ENCODE peak calls at places on chromosomes 2 and 18, in five cellular contexts. One of them, this sample, is unnamed.

GRCh38 chr2:113156278-113157107 is 17.3 kb upstream of the PSD4 start:
- ATAC-seq in activated CD8-positive, alpha-beta T cell treated with anti-CD3 and anti-CD28 coated beads for 36 hours: no peak
- ATAC-seq in CD4-positive, CD25-positive, alpha-beta regulatory T cell: no peak
- ATAC-seq in SK-N-SH treated with all-trans-retinoic acid at 6 μM for 48 hours: no peak
- ATAC-seq in natural killer cell: no peak
- ATAC-seq in this sample: no peak

GRCh38 chr2:47403829-47404228 is 873 bp downstream of the MSH2 start:
- ATAC-seq in SK-N-SH treated with all-trans-retinoic acid at 6 μM for 48 hours: peak; percentile 48
- ATAC-seq in activated CD8-positive, alpha-beta T cell treated with anti-CD3 and anti-CD28 coated beads for 36 hours: no peak
- ATAC-seq in CD4-positive, CD25-positive, alpha-beta regulatory T cell: no peak
- ATAC-seq in natural killer cell: no peak
- ATAC-seq in this sample: no peak

GRCh38 chr2:208319403-208319802 is 53.3 kb downstream of the PIKFYVE start:
- ATAC-seq in SK-N-SH treated with all-trans-retinoic acid at 6 μM for 48 hours: no peak
- ATAC-seq in activated CD8-positive, alpha-beta T cell treated with anti-CD3 and anti-CD28 coated beads for 36 hours: no peak
- ATAC-seq in natural killer cell: no peak
- ATAC-seq in CD4-positive, CD25-positive, alpha-beta regulatory T cell: no peak
- ATAC-seq in this sample: no peak

GRCh38 chr2:156672569-156673270 is 236.5 kb downstream of the GPD2 start:
- ATAC-seq in CD4-positive, CD25-positive, alpha-beta regulatory T cell: no peak
- ATAC-seq in natural killer cell: no peak
- ATAC-seq in SK-N-SH treated with all-trans-retinoic acid at 6 μM for 48 hours: no peak
- ATAC-seq in activated CD8-positive, alpha-beta T cell treated with anti-CD3 and anti-CD28 coated beads for 36 hours: no peak
- ATAC-seq in this sample: no peak

GRCh38 chr2:144201126-144201525 is 318.8 kb downstream of the ZEB2 start:
- ATAC-seq in SK-N-SH treated with all-trans-retinoic acid at 6 μM for 48 hours: no peak
- ATAC-seq in natural killer cell: no peak
- ATAC-seq in activated CD8-positive, alpha-beta T cell treated with anti-CD3 and anti-CD28 coated beads for 36 hours: peak; percentile 45
- ATAC-seq in CD4-positive, CD25-positive, alpha-beta regulatory T cell: no peak
- ATAC-seq in this sample: no peak

GRCh38 chr18:75478996-75479870 is 51.7 kb upstream of the SMIM21 start:
- ATAC-seq in natural killer cell: no peak
- ATAC-seq in SK-N-SH treated with all-trans-retinoic acid at 6 μM for 48 hours: peak; percentile 94
- ATAC-seq in CD4-positive, CD25-positive, alpha-beta regulatory T cell: no peak
- ATAC-seq in activated CD8-positive, alpha-beta T cell treated with anti-CD3 and anti-CD28 coated beads for 36 hours: peak; percentile 62
- ATAC-seq in this sample: peak; percentile 51

GRCh38 chr18:13580351-13580750 is 146.0 kb downstream of the FAM210A start:
- ATAC-seq in natural killer cell: no peak
- ATAC-seq in CD4-positive, CD25-positive, alpha-beta regulatory T cell: no peak
- ATAC-seq in SK-N-SH treated with all-trans-retinoic acid at 6 μM for 48 hours: no peak
- ATAC-seq in activated CD8-positive, alpha-beta T cell treated with anti-CD3 and anti-CD28 coated beads for 36 hours: peak; percentile 43
- ATAC-seq in this sample: no peak

GRCh38 chr2:172821370-172822338 is 86.0 kb downstream of the RAPGEF4 start:
- ATAC-seq in activated CD8-positive, alpha-beta T cell treated with anti-CD3 and anti-CD28 coated beads for 36 hours: no peak
- ATAC-seq in natural killer cell: no peak
- ATAC-seq in SK-N-SH treated with all-trans-retinoic acid at 6 μM for 48 hours: no peak
- ATAC-seq in CD4-positive, CD25-positive, alpha-beta regulatory T cell: no peak
- ATAC-seq in this sample: peak; percentile 36

GRCh38 chr2:171432969-171433762 is 624 bp downstream of the METTL8 start:
- ATAC-seq in CD4-positive, CD25-positive, alpha-beta regulatory T cell: no peak
- ATAC-seq in activated CD8-positive, alpha-beta T cell treated with anti-CD3 and anti-CD28 coated beads for 36 hours: peak; percentile 14
- ATAC-seq in SK-N-SH treated with all-trans-retinoic acid at 6 μM for 48 hours: peak; percentile 7
- ATAC-seq in natural killer cell: no peak
- ATAC-seq in this sample: no peak

GRCh38 chr2:100818003-100818605 is 1.8 kb upstream of the NPAS2 start:
- ATAC-seq in SK-N-SH treated with all-trans-retinoic acid at 6 μM for 48 hours: peak; percentile 50
- ATAC-seq in CD4-positive, CD25-positive, alpha-beta regulatory T cell: no peak
- ATAC-seq in activated CD8-positive, alpha-beta T cell treated with anti-CD3 and anti-CD28 coated beads for 36 hours: peak; percentile 49
- ATAC-seq in natural killer cell: no peak
- ATAC-seq in this sample: peak; percentile 43

GRCh38 chr2:96305979-96306308 is 598 bp upstream of the SNRNP200 start:
- ATAC-seq in activated CD8-positive, alpha-beta T cell treated with anti-CD3 and anti-CD28 coated beads for 36 hours: no peak
- ATAC-seq in SK-N-SH treated with all-trans-retinoic acid at 6 μM for 48 hours: peak; percentile 22
- ATAC-seq in natural killer cell: no peak
- ATAC-seq in CD4-positive, CD25-positive, alpha-beta regulatory T cell: no peak
- ATAC-seq in this sample: no peak

GRCh38 chr2:234308073-234308813 is 188.6 kb downstream of the ARL4C start:
- ATAC-seq in SK-N-SH treated with all-trans-retinoic acid at 6 μM for 48 hours: no peak
- ATAC-seq in activated CD8-positive, alpha-beta T cell treated with anti-CD3 and anti-CD28 coated beads for 36 hours: peak; percentile 32
- ATAC-seq in CD4-positive, CD25-positive, alpha-beta regulatory T cell: no peak
- ATAC-seq in natural killer cell: no peak
- ATAC-seq in this sample: no peak

GRCh38 chr18:77096031-77096371 is 36.6 kb downstream of the MBP start:
- ATAC-seq in activated CD8-positive, alpha-beta T cell treated with anti-CD3 and anti-CD28 coated beads for 36 hours: no peak
- ATAC-seq in natural killer cell: no peak
- ATAC-seq in SK-N-SH treated with all-trans-retinoic acid at 6 μM for 48 hours: no peak
- ATAC-seq in CD4-positive, CD25-positive, alpha-beta regulatory T cell: no peak
- ATAC-seq in this sample: no peak

GRCh38 chr18:80200171-80200931 is 47.0 kb downstream of the PARD6G start:
- ATAC-seq in natural killer cell: no peak
- ATAC-seq in SK-N-SH treated with all-trans-retinoic acid at 6 μM for 48 hours: no peak
- ATAC-seq in CD4-positive, CD25-positive, alpha-beta regulatory T cell: no peak
- ATAC-seq in activated CD8-positive, alpha-beta T cell treated with anti-CD3 and anti-CD28 coated beads for 36 hours: no peak
- ATAC-seq in this sample: no peak

GRCh38 chr2:82511894-82512293 is 1947.2 kb downstream of the SUCLG1 start:
- ATAC-seq in SK-N-SH treated with all-trans-retinoic acid at 6 μM for 48 hours: no peak
- ATAC-seq in CD4-positive, CD25-positive, alpha-beta regulatory T cell: no peak
- ATAC-seq in natural killer cell: no peak
- ATAC-seq in activated CD8-positive, alpha-beta T cell treated with anti-CD3 and anti-CD28 coated beads for 36 hours: no peak
- ATAC-seq in this sample: no peak

GRCh38 chr18:13513481-13513880 is 212.9 kb downstream of the FAM210A start:
- ATAC-seq in CD4-positive, CD25-positive, alpha-beta regulatory T cell: no peak
- ATAC-seq in natural killer cell: no peak
- ATAC-seq in activated CD8-positive, alpha-beta T cell treated with anti-CD3 and anti-CD28 coated beads for 36 hours: no peak
- ATAC-seq in SK-N-SH treated with all-trans-retinoic acid at 6 μM for 48 hours: no peak
- ATAC-seq in this sample: no peak

GRCh38 chr18:63062246-63062645 is 257.3 kb downstream of the BCL2 start:
- ATAC-seq in natural killer cell: no peak
- ATAC-seq in activated CD8-positive, alpha-beta T cell treated with anti-CD3 and anti-CD28 coated beads for 36 hours: no peak
- ATAC-seq in CD4-positive, CD25-positive, alpha-beta regulatory T cell: no peak
- ATAC-seq in SK-N-SH treated with all-trans-retinoic acid at 6 μM for 48 hours: no peak
- ATAC-seq in this sample: no peak

GRCh38 chr2:163466583-163466982 is 269.2 kb downstream of the FIGN start:
- ATAC-seq in SK-N-SH treated with all-trans-retinoic acid at 6 μM for 48 hours: no peak
- ATAC-seq in natural killer cell: no peak
- ATAC-seq in activated CD8-positive, alpha-beta T cell treated with anti-CD3 and anti-CD28 coated beads for 36 hours: no peak
- ATAC-seq in CD4-positive, CD25-positive, alpha-beta regulatory T cell: no peak
- ATAC-seq in this sample: no peak

GRCh38 chr18:76496200-76496890 is 1.3 kb upstream of the ZNF516 start:
- ATAC-seq in natural killer cell: peak; percentile 20
- ATAC-seq in CD4-positive, CD25-positive, alpha-beta regulatory T cell: no peak
- ATAC-seq in activated CD8-positive, alpha-beta T cell treated with anti-CD3 and anti-CD28 coated beads for 36 hours: no peak
- ATAC-seq in SK-N-SH treated with all-trans-retinoic acid at 6 μM for 48 hours: no peak
- ATAC-seq in this sample: peak; percentile 37

GRCh38 chr2:75325594-75325993 is 126.3 kb upstream of the TACR1 start:
- ATAC-seq in natural killer cell: no peak
- ATAC-seq in CD4-positive, CD25-positive, alpha-beta regulatory T cell: no peak
- ATAC-seq in activated CD8-positive, alpha-beta T cell treated with anti-CD3 and anti-CD28 coated beads for 36 hours: no peak
- ATAC-seq in SK-N-SH treated with all-trans-retinoic acid at 6 μM for 48 hours: no peak
- ATAC-seq in this sample: no peak

GRCh38 chr2:201432551-201433388 is 18.5 kb downstream of the TRAK2 start:
- ATAC-seq in CD4-positive, CD25-positive, alpha-beta regulatory T cell: no peak
- ATAC-seq in activated CD8-positive, alpha-beta T cell treated with anti-CD3 and anti-CD28 coated beads for 36 hours: no peak
- ATAC-seq in natural killer cell: no peak
- ATAC-seq in SK-N-SH treated with all-trans-retinoic acid at 6 μM for 48 hours: peak; percentile 95
- ATAC-seq in this sample: peak; percentile 53

GRCh38 chr2:180196419-180196977 is 189.4 kb upstream of the CWC22 start:
- ATAC-seq in CD4-positive, CD25-positive, alpha-beta regulatory T cell: no peak
- ATAC-seq in activated CD8-positive, alpha-beta T cell treated with anti-CD3 and anti-CD28 coated beads for 36 hours: no peak
- ATAC-seq in natural killer cell: no peak
- ATAC-seq in SK-N-SH treated with all-trans-retinoic acid at 6 μM for 48 hours: no peak
- ATAC-seq in this sample: no peak

GRCh38 chr2:108982259-108982679 is 6.8 kb downstream of the EDAR start:
- ATAC-seq in SK-N-SH treated with all-trans-retinoic acid at 6 μM for 48 hours: no peak
- ATAC-seq in activated CD8-positive, alpha-beta T cell treated with anti-CD3 and anti-CD28 coated beads for 36 hours: no peak
- ATAC-seq in CD4-positive, CD25-positive, alpha-beta regulatory T cell: no peak
- ATAC-seq in natural killer cell: no peak
- ATAC-seq in this sample: no peak

GRCh38 chr2:216884347-216884746 is 24.5 kb upstream of the TNP1 start:
- ATAC-seq in natural killer cell: no peak
- ATAC-seq in CD4-positive, CD25-positive, alpha-beta regulatory T cell: no peak
- ATAC-seq in SK-N-SH treated with all-trans-retinoic acid at 6 μM for 48 hours: no peak
- ATAC-seq in activated CD8-positive, alpha-beta T cell treated with anti-CD3 and anti-CD28 coated beads for 36 hours: no peak
- ATAC-seq in this sample: peak; percentile 55

GRCh38 chr2:139864821-139865302 is 1084.7 kb upstream of the NXPH2 start:
- ATAC-seq in CD4-positive, CD25-positive, alpha-beta regulatory T cell: no peak
- ATAC-seq in natural killer cell: no peak
- ATAC-seq in activated CD8-positive, alpha-beta T cell treated with anti-CD3 and anti-CD28 coated beads for 36 hours: no peak
- ATAC-seq in SK-N-SH treated with all-trans-retinoic acid at 6 μM for 48 hours: no peak
- ATAC-seq in this sample: no peak

GRCh38 chr2:54740333-54740732 is 16.9 kb downstream of the EML6 start:
- ATAC-seq in activated CD8-positive, alpha-beta T cell treated with anti-CD3 and anti-CD28 coated beads for 36 hours: no peak
- ATAC-seq in SK-N-SH treated with all-trans-retinoic acid at 6 μM for 48 hours: no peak
- ATAC-seq in CD4-positive, CD25-positive, alpha-beta regulatory T cell: no peak
- ATAC-seq in natural killer cell: no peak
- ATAC-seq in this sample: no peak

GRCh38 chr2:240305369-240305962 is 130.0 kb upstream of the GPC1 start:
- ATAC-seq in natural killer cell: no peak
- ATAC-seq in SK-N-SH treated with all-trans-retinoic acid at 6 μM for 48 hours: no peak
- ATAC-seq in CD4-positive, CD25-positive, alpha-beta regulatory T cell: no peak
- ATAC-seq in activated CD8-positive, alpha-beta T cell treated with anti-CD3 and anti-CD28 coated beads for 36 hours: no peak
- ATAC-seq in this sample: no peak

GRCh38 chr2:48940606-48941005 is 185.1 kb upstream of the LHCGR start:
- ATAC-seq in activated CD8-positive, alpha-beta T cell treated with anti-CD3 and anti-CD28 coated beads for 36 hours: no peak
- ATAC-seq in natural killer cell: no peak
- ATAC-seq in SK-N-SH treated with all-trans-retinoic acid at 6 μM for 48 hours: no peak
- ATAC-seq in CD4-positive, CD25-positive, alpha-beta regulatory T cell: no peak
- ATAC-seq in this sample: no peak